ENCODE peak calls at places on chromosomes 6 and 20, in eight cellular contexts. One of them, this sample, is unnamed.

GRCh38 chr20:57594092-57594911 is 25.9 kb downstream of the ZBP1 start:
- DNase-seq in cardiac muscle cell: peak; percentile 78
- DNase-seq in fibroblast of the aortic adventitia: peak; percentile 43
- DNase-seq in neural progenitor cell: peak; percentile 76
- DNase-seq in lung: peak; percentile 37
- DNase-seq in hepatocyte: peak; percentile 69
- DNase-seq in cardiac fibroblast: peak; percentile 43
- DNase-seq in pancreas: peak; percentile 89
- DNase-seq in this sample: peak; percentile 19

GRCh38 chr6:58419321-58419720 is 1101.9 kb downstream of the PRIM2 start:
- DNase-seq in hepatocyte: no peak
- DNase-seq in pancreas: no peak
- DNase-seq in cardiac muscle cell: no peak
- DNase-seq in neural progenitor cell: no peak
- DNase-seq in fibroblast of the aortic adventitia: no peak
- DNase-seq in cardiac fibroblast: no peak
- DNase-seq in lung: no peak
- DNase-seq in this sample: no peak

GRCh38 chr6:12750416-12750815 is 33.8 kb downstream of the PHACTR1 start:
- DNase-seq in neural progenitor cell: peak; percentile 10
- DNase-seq in cardiac muscle cell: no peak
- DNase-seq in pancreas: no peak
- DNase-seq in fibroblast of the aortic adventitia: no peak
- DNase-seq in hepatocyte: no peak
- DNase-seq in cardiac fibroblast: no peak
- DNase-seq in lung: no peak
- DNase-seq in this sample: no peak

GRCh38 chr6:133631421-133631820 is 257.5 kb upstream of the TCF21 start:
- DNase-seq in lung: no peak
- DNase-seq in neural progenitor cell: no peak
- DNase-seq in cardiac muscle cell: no peak
- DNase-seq in cardiac fibroblast: peak; percentile 75
- DNase-seq in fibroblast of the aortic adventitia: peak; percentile 62
- DNase-seq in hepatocyte: no peak
- DNase-seq in pancreas: no peak
- DNase-seq in this sample: peak; percentile 71

GRCh38 chr20:17768267-17768666 is 68.5 kb downstream of the BANF2 start:
- DNase-seq in neural progenitor cell: no peak
- DNase-seq in cardiac fibroblast: no peak
- DNase-seq in hepatocyte: no peak
- DNase-seq in lung: no peak
- DNase-seq in fibroblast of the aortic adventitia: no peak
- DNase-seq in cardiac muscle cell: no peak
- DNase-seq in pancreas: no peak
- DNase-seq in this sample: no peak

GRCh38 chr6:139262519-139263300 is 29.1 kb downstream of the TXLNB start:
- DNase-seq in pancreas: no peak
- DNase-seq in cardiac fibroblast: no peak
- DNase-seq in neural progenitor cell: no peak
- DNase-seq in cardiac muscle cell: no peak
- DNase-seq in lung: no peak
- DNase-seq in fibroblast of the aortic adventitia: no peak
- DNase-seq in hepatocyte: no peak
- DNase-seq in this sample: no peak

GRCh38 chr6:27495386-27496135 is 22.7 kb upstream of the ZNF184 start:
- DNase-seq in fibroblast of the aortic adventitia: peak; percentile 87
- DNase-seq in lung: no peak
- DNase-seq in pancreas: peak; percentile 60
- DNase-seq in neural progenitor cell: peak; percentile 81
- DNase-seq in cardiac muscle cell: peak; percentile 33
- DNase-seq in cardiac fibroblast: peak; percentile 80
- DNase-seq in hepatocyte: peak; percentile 85
- DNase-seq in this sample: peak; percentile 86

GRCh38 chr6:112029045-112029822 is 24.7 kb upstream of the CCN6 start:
- DNase-seq in cardiac muscle cell: peak; percentile 77
- DNase-seq in fibroblast of the aortic adventitia: peak; percentile 69
- DNase-seq in pancreas: peak; percentile 82
- DNase-seq in cardiac fibroblast: peak; percentile 70
- DNase-seq in hepatocyte: peak; percentile 58
- DNase-seq in lung: peak; percentile 65
- DNase-seq in neural progenitor cell: peak; percentile 86
- DNase-seq in this sample: no peak

GRCh38 chr6:43740961-43741764 is 28.8 kb upstream of the VEGFA start:
- DNase-seq in cardiac fibroblast: peak; percentile 26
- DNase-seq in fibroblast of the aortic adventitia: no peak
- DNase-seq in pancreas: no peak
- DNase-seq in lung: no peak
- DNase-seq in hepatocyte: no peak
- DNase-seq in neural progenitor cell: no peak
- DNase-seq in cardiac muscle cell: no peak
- DNase-seq in this sample: no peak

GRCh38 chr6:105550961-105551625 is 148.2 kb upstream of the PREP start:
- DNase-seq in cardiac muscle cell: no peak
- DNase-seq in neural progenitor cell: no peak
- DNase-seq in pancreas: no peak
- DNase-seq in hepatocyte: no peak
- DNase-seq in lung: no peak
- DNase-seq in cardiac fibroblast: no peak
- DNase-seq in fibroblast of the aortic adventitia: peak; percentile 31
- DNase-seq in this sample: peak; percentile 31

GRCh38 chr6:73262701-73263569 is at the start of gene KHDC1:
- DNase-seq in pancreas: peak; percentile 71
- DNase-seq in cardiac muscle cell: peak; percentile 86
- DNase-seq in fibroblast of the aortic adventitia: peak; percentile 47
- DNase-seq in cardiac fibroblast: peak; percentile 61
- DNase-seq in hepatocyte: peak; percentile 71
- DNase-seq in neural progenitor cell: peak; percentile 73
- DNase-seq in lung: peak; percentile 35
- DNase-seq in this sample: peak; percentile 53

GRCh38 chr6:150491131-150491795 is 108.4 kb upstream of the PLEKHG1 start:
- DNase-seq in fibroblast of the aortic adventitia: peak; percentile 58
- DNase-seq in lung: no peak
- DNase-seq in cardiac muscle cell: no peak
- DNase-seq in cardiac fibroblast: peak; percentile 26
- DNase-seq in hepatocyte: peak; percentile 26
- DNase-seq in neural progenitor cell: no peak
- DNase-seq in pancreas: no peak
- DNase-seq in this sample: peak; percentile 27

GRCh38 chr6:56339524-56339923 is 92.1 kb upstream of the COL21A1 start:
- DNase-seq in cardiac muscle cell: no peak
- DNase-seq in cardiac fibroblast: no peak
- DNase-seq in neural progenitor cell: no peak
- DNase-seq in fibroblast of the aortic adventitia: no peak
- DNase-seq in hepatocyte: no peak
- DNase-seq in pancreas: no peak
- DNase-seq in lung: no peak
- DNase-seq in this sample: no peak

GRCh38 chr6:2505624-2506023 is 245.1 kb downstream of the MYLK4 start:
- DNase-seq in cardiac muscle cell: no peak
- DNase-seq in cardiac fibroblast: no peak
- DNase-seq in fibroblast of the aortic adventitia: no peak
- DNase-seq in pancreas: no peak
- DNase-seq in hepatocyte: no peak
- DNase-seq in lung: no peak
- DNase-seq in neural progenitor cell: peak; percentile 39
- DNase-seq in this sample: no peak

GRCh38 chr6:24522090-24522820 is 27.5 kb downstream of the ALDH5A1 start:
- DNase-seq in pancreas: no peak
- DNase-seq in neural progenitor cell: no peak
- DNase-seq in hepatocyte: no peak
- DNase-seq in cardiac fibroblast: peak; percentile 22
- DNase-seq in lung: no peak
- DNase-seq in cardiac muscle cell: no peak
- DNase-seq in fibroblast of the aortic adventitia: peak; percentile 10
- DNase-seq in this sample: no peak

GRCh38 chr20:46027245-46027853 is 1.7 kb upstream of the SLC12A5 start:
- DNase-seq in pancreas: no peak
- DNase-seq in cardiac muscle cell: peak; percentile 91
- DNase-seq in lung: no peak
- DNase-seq in cardiac fibroblast: peak; percentile 62
- DNase-seq in neural progenitor cell: peak; percentile 93
- DNase-seq in fibroblast of the aortic adventitia: peak; percentile 72
- DNase-seq in hepatocyte: peak; percentile 87
- DNase-seq in this sample: peak; percentile 47

GRCh38 chr6:131744432-131744831 is 33.6 kb upstream of the CTAGE9 start:
- DNase-seq in lung: no peak
- DNase-seq in fibroblast of the aortic adventitia: no peak
- DNase-seq in cardiac muscle cell: no peak
- DNase-seq in hepatocyte: no peak
- DNase-seq in pancreas: no peak
- DNase-seq in cardiac fibroblast: no peak
- DNase-seq in neural progenitor cell: peak; percentile 14
- DNase-seq in this sample: no peak

GRCh38 chr6:70667256-70667710 is 400 bp upstream of the SMAP1 start:
- DNase-seq in lung: no peak
- DNase-seq in cardiac fibroblast: no peak
- DNase-seq in fibroblast of the aortic adventitia: no peak
- DNase-seq in neural progenitor cell: no peak
- DNase-seq in hepatocyte: no peak
- DNase-seq in cardiac muscle cell: no peak
- DNase-seq in pancreas: no peak
- DNase-seq in this sample: no peak

GRCh38 chr20:7161690-7162089 is 394.2 kb downstream of the BMP2 start:
- DNase-seq in lung: no peak
- DNase-seq in pancreas: no peak
- DNase-seq in fibroblast of the aortic adventitia: peak; percentile 36
- DNase-seq in cardiac muscle cell: peak; percentile 29
- DNase-seq in hepatocyte: peak; percentile 53
- DNase-seq in cardiac fibroblast: peak; percentile 27
- DNase-seq in neural progenitor cell: peak; percentile 32
- DNase-seq in this sample: no peak

GRCh38 chr20:37348643-37349516 is 2.9 kb downstream of the SRC start:
- DNase-seq in fibroblast of the aortic adventitia: no peak
- DNase-seq in neural progenitor cell: no peak
- DNase-seq in cardiac muscle cell: no peak
- DNase-seq in hepatocyte: no peak
- DNase-seq in lung: no peak
- DNase-seq in pancreas: no peak
- DNase-seq in cardiac fibroblast: no peak
- DNase-seq in this sample: no peak

DNA sequence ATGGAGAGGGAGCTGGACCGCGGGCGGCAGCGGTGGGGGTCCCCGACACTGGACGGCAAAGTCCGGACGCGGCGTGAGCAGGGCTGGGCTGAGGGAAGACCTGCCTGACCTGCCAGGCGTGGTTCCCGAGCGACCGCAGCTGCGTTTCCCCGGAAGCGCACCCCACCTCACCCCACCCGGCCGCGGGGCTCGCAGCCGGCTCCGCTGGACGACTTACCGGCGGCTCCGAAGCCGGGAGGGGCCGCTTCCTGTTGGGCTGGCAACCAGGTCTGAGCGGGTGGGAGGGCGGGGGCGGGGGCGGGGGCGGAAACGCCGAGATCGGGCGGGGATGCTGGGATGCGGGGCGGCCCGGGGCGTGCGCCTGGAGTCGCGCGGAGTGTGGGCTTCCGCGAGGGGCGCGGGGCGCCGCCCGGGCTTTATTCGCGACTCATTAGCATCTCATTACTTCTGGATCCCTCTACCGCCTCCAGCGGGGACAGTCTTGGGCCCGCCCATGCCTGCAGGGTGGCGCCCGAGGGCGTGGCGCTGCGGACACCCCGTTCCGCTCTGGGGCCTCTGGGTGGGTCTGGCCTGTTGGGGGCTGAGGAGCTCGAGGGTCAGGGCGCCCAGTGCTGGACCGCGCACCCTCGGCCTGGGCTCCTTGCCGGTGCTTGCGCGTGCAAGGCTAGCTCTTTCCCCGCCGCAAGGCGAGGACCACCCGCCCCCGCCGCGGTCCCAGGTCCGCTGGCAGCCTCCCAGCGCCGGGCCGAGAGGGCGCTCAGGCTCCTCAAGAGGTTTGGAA is at the start of gene MICAL1:
- DNase-seq in cardiac muscle cell: peak; percentile 65
- DNase-seq in lung: peak; percentile 81
- DNase-seq in cardiac fibroblast: peak; percentile 62
- DNase-seq in neural progenitor cell: peak; percentile 88
- DNase-seq in fibroblast of the aortic adventitia: peak; percentile 60
- DNase-seq in pancreas: peak; percentile 80
- DNase-seq in hepatocyte: peak; percentile 84
- DNase-seq in this sample: peak; percentile 67
- TF ChIP-seq CTCF in cardiac muscle cell: peak; percentile 29
- TF ChIP-seq CTCF in lung: no peak
- TF ChIP-seq CTCF in cardiac fibroblast: peak; percentile 36
- TF ChIP-seq CTCF in neural progenitor cell: peak; percentile 41
- TF ChIP-seq CTCF in fibroblast of the aortic adventitia: peak; percentile 43
- TF ChIP-seq CTCF in pancreas: peak; percentile 11
- TF ChIP-seq CTCF in hepatocyte: peak; percentile 26
- TF ChIP-seq CTCF in this sample: peak; percentile 40

GRCh38 chr6:4399656-4400055 is 264.3 kb upstream of the ECI2 start:
- DNase-seq in neural progenitor cell: no peak
- DNase-seq in fibroblast of the aortic adventitia: no peak
- DNase-seq in cardiac muscle cell: no peak
- DNase-seq in pancreas: no peak
- DNase-seq in cardiac fibroblast: no peak
- DNase-seq in hepatocyte: no peak
- DNase-seq in lung: no peak
- DNase-seq in this sample: no peak
- TF ChIP-seq CTCF in neural progenitor cell: no peak
- TF ChIP-seq CTCF in fibroblast of the aortic adventitia: no peak
- TF ChIP-seq CTCF in cardiac muscle cell: no peak
- TF ChIP-seq CTCF in pancreas: no peak
- TF ChIP-seq CTCF in cardiac fibroblast: no peak
- TF ChIP-seq CTCF in hepatocyte: no peak
- TF ChIP-seq CTCF in lung: no peak
- TF ChIP-seq CTCF in this sample: no peak

DNA sequence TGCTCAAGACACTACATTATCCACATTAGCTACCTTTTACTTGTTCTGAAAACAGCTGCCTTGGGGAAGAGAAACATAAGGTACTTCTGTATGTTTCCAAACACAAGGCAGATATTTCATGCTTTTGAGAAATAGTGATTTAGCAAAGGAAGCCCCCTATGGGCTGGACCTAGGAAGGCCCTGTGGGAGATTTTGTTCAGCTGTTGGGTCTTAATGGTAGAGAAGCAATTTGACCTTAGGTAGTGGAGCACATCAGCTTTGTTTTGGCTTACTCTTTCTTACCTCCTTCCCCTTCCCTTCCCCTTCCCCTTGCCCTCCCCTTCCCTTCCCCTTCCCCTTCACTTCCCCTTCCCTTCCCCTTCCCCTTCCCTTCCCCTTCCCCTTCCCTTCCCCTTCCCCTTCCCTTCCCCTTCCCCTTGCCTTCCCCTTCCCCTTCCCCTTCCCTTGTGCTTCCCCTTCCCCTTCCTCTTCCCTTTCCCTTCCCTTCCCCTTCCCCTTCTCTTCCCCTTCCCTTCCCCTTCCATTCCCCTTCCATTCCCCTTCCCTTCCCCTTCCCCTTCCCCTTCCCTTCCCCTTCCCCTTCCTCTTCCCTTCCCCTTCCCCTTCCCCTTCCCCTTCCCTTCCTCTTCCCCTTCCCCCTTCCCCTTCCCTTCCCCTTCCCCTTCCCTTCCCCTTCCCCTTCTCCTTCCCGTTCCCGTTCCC is 84.6 kb downstream of the ANKS1A start:
- DNase-seq in cardiac muscle cell: no peak
- DNase-seq in pancreas: no peak
- DNase-seq in neural progenitor cell: no peak
- DNase-seq in cardiac fibroblast: peak; percentile 36
- DNase-seq in hepatocyte: no peak
- DNase-seq in lung: no peak
- DNase-seq in fibroblast of the aortic adventitia: peak; percentile 3
- DNase-seq in this sample: no peak
- TF ChIP-seq CTCF in cardiac muscle cell: peak; percentile 41
- TF ChIP-seq CTCF in pancreas: no peak
- TF ChIP-seq CTCF in neural progenitor cell: peak; percentile 39
- TF ChIP-seq CTCF in cardiac fibroblast: peak; percentile 38
- TF ChIP-seq CTCF in hepatocyte: no peak
- TF ChIP-seq CTCF in lung: no peak
- TF ChIP-seq CTCF in fibroblast of the aortic adventitia: peak; percentile 31
- TF ChIP-seq CTCF in this sample: no peak

GRCh38 chr20:40628877-40629276 is 60.2 kb downstream of the MAFB start:
- DNase-seq in lung: peak; percentile 16
- DNase-seq in cardiac muscle cell: no peak
- DNase-seq in cardiac fibroblast: no peak
- DNase-seq in hepatocyte: no peak
- DNase-seq in neural progenitor cell: no peak
- DNase-seq in fibroblast of the aortic adventitia: no peak
- DNase-seq in pancreas: no peak
- DNase-seq in this sample: no peak
- TF ChIP-seq CTCF in lung: no peak
- TF ChIP-seq CTCF in cardiac muscle cell: no peak
- TF ChIP-seq CTCF in cardiac fibroblast: no peak
- TF ChIP-seq CTCF in hepatocyte: no peak
- TF ChIP-seq CTCF in neural progenitor cell: no peak
- TF ChIP-seq CTCF in fibroblast of the aortic adventitia: no peak
- TF ChIP-seq CTCF in pancreas: no peak
- TF ChIP-seq CTCF in this sample: no peak